ENCODE peak calls at places on chromosomes 3 and 15, in eight cellular contexts. Q, K, W, V, Y, P, M and G are unnamed samples.

GRCh38 chr3:147924755-147925154 is 515.6 kb downstream of the ZIC1 start:
- DNase-seq in Q (no peak), K (no peak), W (no peak), V (no peak), Y (no peak), P (no peak), M (no peak), G (no peak)

GRCh38 chr3:107992976-107993684 is 97.7 kb downstream of the CD47 start:
- DNase-seq in Q (no peak), K (peak; percentile 58), W (no peak), V (no peak), Y (no peak), P (peak; percentile 94), M (no peak), G (no peak)

GRCh38 chr3:172124271-172124670 is 84.9 kb downstream of the FNDC3B start:
- DNase-seq in Q (no peak), K (no peak), W (no peak), V (no peak), Y (no peak), P (no peak), M (no peak), G (no peak)

GRCh38 chr3:103499132-103499885 is 1064.5 kb downstream of the ZPLD1 start:
- DNase-seq in Q (no peak), K (peak; percentile 3), W (no peak), V (no peak), Y (no peak), P (no peak), M (no peak), G (peak; percentile 81)

GRCh38 chr15:57422113-57422754 is 45.9 kb downstream of the CGNL1 start:
- DNase-seq in Q (no peak), K (no peak), W (no peak), V (no peak), Y (no peak), P (no peak), M (no peak), G (no peak)

GRCh38 chr15:63156086-63156707 is 1.1 kb downstream of the RPS27L start:
- DNase-seq in Q (no peak), K (peak; percentile 26), W (no peak), V (no peak), Y (no peak), P (peak; percentile 13), M (no peak), G (peak; percentile 58)

GRCh38 chr3:187066228-187066995 is 72.9 kb downstream of the RPL39L start:
- DNase-seq in Q (peak; percentile 47), K (peak; percentile 38), W (peak; percentile 60), V (no peak), Y (peak; percentile 84), P (peak; percentile 42), M (no peak), G (no peak)

GRCh38 chr3:121681792-121682191 is 21.1 kb upstream of the HCLS1 start:
- DNase-seq in Q (no peak), K (no peak), W (no peak), V (no peak), Y (no peak), P (no peak), M (no peak), G (no peak)

GRCh38 chr3:101813817-101814440 is 34.9 kb downstream of the NXPE3 start:
- DNase-seq in Q (peak; percentile 7), K (peak; percentile 41), W (no peak), V (no peak), Y (no peak), P (peak; percentile 74), M (no peak), G (peak; percentile 70)

GRCh38 chr15:89421219-89421618 is 75.2 kb downstream of the RHCG start:
- DNase-seq in Q (no peak), K (no peak), W (no peak), V (no peak), Y (peak; percentile 55), P (no peak), M (no peak), G (no peak)

GRCh38 chr15:67198157-67198754 is 56.2 kb downstream of the AAGAB start:
- DNase-seq in Q (no peak), K (no peak), W (no peak), V (no peak), Y (no peak), P (no peak), M (no peak), G (no peak)

GRCh38 chr3:141271279-141272033 is 39.8 kb downstream of the PXYLP1 start:
- DNase-seq in Q (no peak), K (no peak), W (no peak), V (no peak), Y (no peak), P (no peak), M (no peak), G (no peak)

GRCh38 chr15:51736646-51737537 is 563 bp downstream of the LYSMD2 start:
- DNase-seq in Q (no peak), K (peak; percentile 37), W (peak; percentile 58), V (peak; percentile 77), Y (peak; percentile 73), P (peak; percentile 32), M (peak; percentile 75), G (peak; percentile 46)

GRCh38 chr3:127589600-127590281 is 792 bp downstream of the TPRA1 start:
- DNase-seq in Q (no peak), K (peak; percentile 33), W (peak; percentile 28), V (peak; percentile 56), Y (peak; percentile 71), P (peak; percentile 19), M (peak; percentile 76), G (peak; percentile 69)

GRCh38 chr3:193391902-193392301 is 13.3 kb upstream of the ATP13A5 start:
- DNase-seq in Q (no peak), K (no peak), W (no peak), V (no peak), Y (no peak), P (peak; percentile 58), M (no peak), G (no peak)

GRCh38 chr3:11764931-11765363 is 81.7 kb downstream of the TAMM41 start:
- DNase-seq in Q (peak; percentile 64), K (peak; percentile 65), W (no peak), V (no peak), Y (no peak), P (peak; percentile 92), M (no peak), G (peak; percentile 31)

GRCh38 chr15:43006991-43007390 is 86.4 kb upstream of the TTBK2 start:
- DNase-seq in Q (no peak), K (no peak), W (no peak), V (no peak), Y (no peak), P (no peak), M (no peak), G (no peak)

GRCh38 chr15:43008150-43008549 is 87.6 kb upstream of the TTBK2 start:
- DNase-seq in Q (no peak), K (no peak), W (no peak), V (no peak), Y (no peak), P (no peak), M (no peak), G (no peak)

GRCh38 chr15:43007551-43007950 is 87.0 kb upstream of the TTBK2 start:
- DNase-seq in Q (no peak), K (no peak), W (no peak), V (no peak), Y (no peak), P (no peak), M (no peak), G (no peak)

DNA sequence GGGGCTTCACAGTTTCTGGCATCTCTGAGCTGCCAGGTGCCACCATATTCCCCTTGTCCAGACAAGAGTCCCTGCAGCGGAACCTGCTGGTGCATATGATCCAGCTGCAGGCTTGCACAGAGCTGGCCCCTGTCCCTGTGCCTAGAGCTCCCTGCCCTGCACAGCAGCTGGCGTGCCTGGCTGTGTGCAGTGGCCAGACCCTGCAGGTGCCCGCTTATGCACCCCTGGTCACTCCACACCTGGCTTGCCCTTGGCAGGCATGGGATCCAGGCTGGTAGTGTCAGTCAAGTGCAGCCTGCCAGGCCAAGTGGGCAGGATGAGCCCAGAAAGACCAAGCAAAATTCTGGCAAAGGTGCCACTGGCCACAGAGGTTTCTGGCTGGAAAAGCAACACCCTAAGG is 88.6 kb upstream of the TTBK2 start:
- DNase-seq in Q (no peak), K (no peak), W (no peak), V (no peak), Y (no peak), P (no peak), M (no peak), G (no peak)
- H3K36me3 ChIP-seq in Q (no peaks in the 10 kb centered on the region), K (peaks cover 65% of the 10 kb centered on the region), W (peaks cover 27% of the 10 kb centered on the region), V (peaks cover 48% of the 10 kb centered on the region), Y (peaks cover 6% of the 10 kb centered on the region), P (peaks cover 16% of the 10 kb centered on the region), M (peaks cover 2% of the 10 kb centered on the region), G (peaks cover 58% of the 10 kb centered on the region)

GRCh38 chr15:77024273-77025065 is 29.5 kb downstream of the PSTPIP1 start:
- DNase-seq in Q (no peak), K (peak; percentile 45), W (peak; percentile 77), V (peak; percentile 80), Y (peak; percentile 96), P (peak; percentile 71), M (peak; percentile 83), G (peak; percentile 77)

GRCh38 chr15:77025471-77025901 is 30.6 kb downstream of the PSTPIP1 start:
- DNase-seq in Q (no peak), K (no peak), W (no peak), V (no peak), Y (peak; percentile 66), P (no peak), M (peak; percentile 48), G (no peak)

GRCh38 chr15:77025066-77025435 is 30.1 kb downstream of the PSTPIP1 start:
- DNase-seq in Q (no peak), K (no peak), W (no peak), V (peak; percentile 31), Y (peak; percentile 57), P (no peak), M (no peak), G (no peak)

GRCh38 chr15:77022646-77023575 is 28.0 kb downstream of the PSTPIP1 start:
- DNase-seq in Q (no peak), K (no peak), W (no peak), V (peak; percentile 40), Y (peak; percentile 41), P (no peak), M (peak; percentile 33), G (no peak)

GRCh38 chr15:77023576-77024272 is 28.8 kb downstream of the PSTPIP1 start:
- DNase-seq in Q (no peak), K (no peak), W (no peak), V (no peak), Y (peak; percentile 63), P (no peak), M (peak; percentile 46), G (no peak)
- H3K36me3 ChIP-seq in Q (no peaks in the 10 kb centered on the region), K (no peaks in the 10 kb centered on the region), W (no peaks in the 10 kb centered on the region), V (no peaks in the 10 kb centered on the region), Y (no peaks in the 10 kb centered on the region), P (no peaks in the 10 kb centered on the region), M (no peaks in the 10 kb centered on the region), G (no peaks in the 10 kb centered on the region)

DNA sequence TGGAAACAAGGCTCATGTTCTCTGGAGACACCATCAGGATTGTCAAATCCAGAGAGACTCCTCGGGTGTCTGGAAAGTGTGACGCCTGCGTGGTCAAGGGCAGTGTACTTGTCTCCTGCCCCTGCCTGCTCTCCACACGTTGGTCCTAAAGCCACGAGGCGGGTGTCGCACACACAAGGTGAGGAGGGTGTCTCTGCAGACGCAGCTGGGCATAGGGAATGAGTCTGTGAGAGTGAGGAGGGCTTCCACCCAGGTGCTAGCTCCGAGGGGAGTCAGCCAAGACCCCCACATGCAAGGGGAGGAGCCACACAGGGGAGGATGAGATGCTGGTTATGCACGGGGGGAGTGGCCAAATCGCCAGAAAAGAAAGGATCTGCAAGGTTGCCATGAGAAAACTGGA is 27.9 kb upstream of the OCA2 start:
- DNase-seq in Q (no peak), K (no peak), W (no peak), V (no peak), Y (no peak), P (no peak), M (no peak), G (no peak)
- H3K36me3 ChIP-seq in Q (peaks cover 12% of the 10 kb centered on the region), K (peaks cover 80% of the 10 kb centered on the region), W (peaks cover 36% of the 10 kb centered on the region), V (peaks cover 84% of the 10 kb centered on the region), Y (peaks cover 7% of the 10 kb centered on the region), P (peaks cover 19% of the 10 kb centered on the region), M (peaks cover 3% of the 10 kb centered on the region), G (peaks cover 73% of the 10 kb centered on the region)

GRCh38 chr3:9388562-9389272 is 8.7 kb upstream of the SETD5 start:
- DNase-seq in Q (no peak), K (no peak), W (no peak), V (no peak), Y (no peak), P (no peak), M (no peak), G (no peak)
- H3K36me3 ChIP-seq in Q (peaks cover 75% of the 10 kb centered on the region), K (peaks cover 98% of the 10 kb centered on the region), W (peaks cover 74% of the 10 kb centered on the region), V (peaks cover 98% of the 10 kb centered on the region), Y (peaks cover 40% of the 10 kb centered on the region), P (peaks cover 94% of the 10 kb centered on the region), M (peaks cover 26% of the 10 kb centered on the region), G (peaks cover 97% of the 10 kb centered on the region)